ENCODE peak calls at places on chromosomes 1 and 21, in ten cellular contexts. One of them, this sample, is unnamed.

GRCh38 chr21:28927122-28927521 is 65.6 kb downstream of the LTN1 start:
- DNase-seq in lung microvascular endothelial cell: no peak
- DNase-seq in stimulated activated CD4-positive, alpha-beta T cell treated with anti-CD3 and anti-CD28 coated beads, Interleukin-1b, Interleukin-23, amount 100 ng/mL, for 48 hours: no peak
- DNase-seq in lung: no peak
- DNase-seq in substantia nigra: no peak
- DNase-seq in Caki2: no peak
- DNase-seq in smooth muscle cell of the brain vasculature: no peak
- DNase-seq in activated CD8-positive, alpha-beta memory T cell treated with anti-CD3 and anti-CD28 coated beads, Interleukin-2, amount 50 U/mL, for 48 hours: no peak
- DNase-seq in NCI-H1092 treated with DMSO at 0.1 percent for 48 hours: no peak
- DNase-seq in islet precursor cell: no peak
- DNase-seq in this sample: no peak

GRCh38 chr1:23475641-23476040 is 8.3 kb downstream of the ASAP3 start:
- DNase-seq in NCI-H1092 treated with DMSO at 0.1 percent for 48 hours: no peak
- DNase-seq in activated CD8-positive, alpha-beta memory T cell treated with anti-CD3 and anti-CD28 coated beads, Interleukin-2, amount 50 U/mL, for 48 hours: no peak
- DNase-seq in smooth muscle cell of the brain vasculature: no peak
- DNase-seq in lung: no peak
- DNase-seq in stimulated activated CD4-positive, alpha-beta T cell treated with anti-CD3 and anti-CD28 coated beads, Interleukin-1b, Interleukin-23, amount 100 ng/mL, for 48 hours: no peak
- DNase-seq in islet precursor cell: no peak
- DNase-seq in lung microvascular endothelial cell: no peak
- DNase-seq in substantia nigra: no peak
- DNase-seq in Caki2: no peak
- DNase-seq in this sample: no peak

GRCh38 chr1:10730985-10731384 is 65.5 kb downstream of the CASZ1 start:
- DNase-seq in NCI-H1092 treated with DMSO at 0.1 percent for 48 hours: no peak
- DNase-seq in islet precursor cell: no peak
- DNase-seq in substantia nigra: no peak
- DNase-seq in Caki2: peak; percentile 53
- DNase-seq in lung microvascular endothelial cell: peak; percentile 61
- DNase-seq in smooth muscle cell of the brain vasculature: no peak
- DNase-seq in stimulated activated CD4-positive, alpha-beta T cell treated with anti-CD3 and anti-CD28 coated beads, Interleukin-1b, Interleukin-23, amount 100 ng/mL, for 48 hours: no peak
- DNase-seq in activated CD8-positive, alpha-beta memory T cell treated with anti-CD3 and anti-CD28 coated beads, Interleukin-2, amount 50 U/mL, for 48 hours: no peak
- DNase-seq in lung: no peak
- DNase-seq in this sample: no peak

GRCh38 chr1:67743072-67743725 is 58.2 kb downstream of the GADD45A start:
- DNase-seq in islet precursor cell: no peak
- DNase-seq in smooth muscle cell of the brain vasculature: no peak
- DNase-seq in activated CD8-positive, alpha-beta memory T cell treated with anti-CD3 and anti-CD28 coated beads, Interleukin-2, amount 50 U/mL, for 48 hours: no peak
- DNase-seq in substantia nigra: no peak
- DNase-seq in lung microvascular endothelial cell: no peak
- DNase-seq in NCI-H1092 treated with DMSO at 0.1 percent for 48 hours: no peak
- DNase-seq in stimulated activated CD4-positive, alpha-beta T cell treated with anti-CD3 and anti-CD28 coated beads, Interleukin-1b, Interleukin-23, amount 100 ng/mL, for 48 hours: no peak
- DNase-seq in lung: no peak
- DNase-seq in Caki2: no peak
- DNase-seq in this sample: no peak

GRCh38 chr1:116020668-116021272 is 44.5 kb downstream of the SLC22A15 start:
- DNase-seq in islet precursor cell: peak; percentile 79
- DNase-seq in stimulated activated CD4-positive, alpha-beta T cell treated with anti-CD3 and anti-CD28 coated beads, Interleukin-1b, Interleukin-23, amount 100 ng/mL, for 48 hours: peak; percentile 36
- DNase-seq in smooth muscle cell of the brain vasculature: peak; percentile 21
- DNase-seq in Caki2: peak; percentile 16
- DNase-seq in substantia nigra: no peak
- DNase-seq in lung: peak; percentile 34
- DNase-seq in NCI-H1092 treated with DMSO at 0.1 percent for 48 hours: peak; percentile 33
- DNase-seq in activated CD8-positive, alpha-beta memory T cell treated with anti-CD3 and anti-CD28 coated beads, Interleukin-2, amount 50 U/mL, for 48 hours: peak; percentile 59
- DNase-seq in lung microvascular endothelial cell: peak; percentile 80
- DNase-seq in this sample: peak; percentile 87

GRCh38 chr1:207051615-207051943 is 571 bp upstream of the YOD1 start:
- DNase-seq in Caki2: no peak
- DNase-seq in NCI-H1092 treated with DMSO at 0.1 percent for 48 hours: no peak
- DNase-seq in islet precursor cell: no peak
- DNase-seq in substantia nigra: no peak
- DNase-seq in smooth muscle cell of the brain vasculature: no peak
- DNase-seq in lung: no peak
- DNase-seq in activated CD8-positive, alpha-beta memory T cell treated with anti-CD3 and anti-CD28 coated beads, Interleukin-2, amount 50 U/mL, for 48 hours: no peak
- DNase-seq in lung microvascular endothelial cell: no peak
- DNase-seq in stimulated activated CD4-positive, alpha-beta T cell treated with anti-CD3 and anti-CD28 coated beads, Interleukin-1b, Interleukin-23, amount 100 ng/mL, for 48 hours: no peak
- DNase-seq in this sample: no peak

GRCh38 chr21:46202592-46203202 is 18.4 kb upstream of the SPATC1L start:
- DNase-seq in Caki2: no peak
- DNase-seq in lung microvascular endothelial cell: peak; percentile 87
- DNase-seq in islet precursor cell: peak; percentile 36
- DNase-seq in lung: no peak
- DNase-seq in NCI-H1092 treated with DMSO at 0.1 percent for 48 hours: no peak
- DNase-seq in smooth muscle cell of the brain vasculature: no peak
- DNase-seq in substantia nigra: no peak
- DNase-seq in activated CD8-positive, alpha-beta memory T cell treated with anti-CD3 and anti-CD28 coated beads, Interleukin-2, amount 50 U/mL, for 48 hours: no peak
- DNase-seq in stimulated activated CD4-positive, alpha-beta T cell treated with anti-CD3 and anti-CD28 coated beads, Interleukin-1b, Interleukin-23, amount 100 ng/mL, for 48 hours: no peak
- DNase-seq in this sample: no peak

GRCh38 chr1:113984710-113985109 is 5.4 kb downstream of the OLFML3 start:
- DNase-seq in NCI-H1092 treated with DMSO at 0.1 percent for 48 hours: peak; percentile 26
- DNase-seq in Caki2: no peak
- DNase-seq in smooth muscle cell of the brain vasculature: peak; percentile 45
- DNase-seq in islet precursor cell: no peak
- DNase-seq in lung microvascular endothelial cell: peak; percentile 89
- DNase-seq in activated CD8-positive, alpha-beta memory T cell treated with anti-CD3 and anti-CD28 coated beads, Interleukin-2, amount 50 U/mL, for 48 hours: no peak
- DNase-seq in substantia nigra: no peak
- DNase-seq in lung: no peak
- DNase-seq in stimulated activated CD4-positive, alpha-beta T cell treated with anti-CD3 and anti-CD28 coated beads, Interleukin-1b, Interleukin-23, amount 100 ng/mL, for 48 hours: no peak
- DNase-seq in this sample: peak; percentile 73

GRCh38 chr1:170661646-170662411 is 2.1 kb upstream of the PRRX1 start:
- DNase-seq in activated CD8-positive, alpha-beta memory T cell treated with anti-CD3 and anti-CD28 coated beads, Interleukin-2, amount 50 U/mL, for 48 hours: no peak
- DNase-seq in NCI-H1092 treated with DMSO at 0.1 percent for 48 hours: no peak
- DNase-seq in substantia nigra: no peak
- DNase-seq in lung microvascular endothelial cell: no peak
- DNase-seq in stimulated activated CD4-positive, alpha-beta T cell treated with anti-CD3 and anti-CD28 coated beads, Interleukin-1b, Interleukin-23, amount 100 ng/mL, for 48 hours: no peak
- DNase-seq in smooth muscle cell of the brain vasculature: no peak
- DNase-seq in islet precursor cell: peak; percentile 70
- DNase-seq in lung: no peak
- DNase-seq in Caki2: no peak
- DNase-seq in this sample: peak; percentile 52

GRCh38 chr1:59682405-59683080 is 132.2 kb upstream of the HOOK1 start:
- DNase-seq in smooth muscle cell of the brain vasculature: no peak
- DNase-seq in lung microvascular endothelial cell: no peak
- DNase-seq in substantia nigra: no peak
- DNase-seq in lung: no peak
- DNase-seq in islet precursor cell: no peak
- DNase-seq in NCI-H1092 treated with DMSO at 0.1 percent for 48 hours: no peak
- DNase-seq in activated CD8-positive, alpha-beta memory T cell treated with anti-CD3 and anti-CD28 coated beads, Interleukin-2, amount 50 U/mL, for 48 hours: no peak
- DNase-seq in Caki2: no peak
- DNase-seq in stimulated activated CD4-positive, alpha-beta T cell treated with anti-CD3 and anti-CD28 coated beads, Interleukin-1b, Interleukin-23, amount 100 ng/mL, for 48 hours: no peak
- DNase-seq in this sample: peak; percentile 35

This sample was measured in left kidney.